ENCODE peak calls at places on chromosomes 16 and 17, in four cellular contexts. C is nucleus accumbens, L is anterior cingulate cortex, G is EL. J is an unnamed sample.
A peak's percentile ranks its signal among the peaks of the same experiment; 100 is the strongest.

GRCh38 chr17:46818319-46818928 is at the start of gene WNT3:
- DNase-seq in C (peak; percentile 20), L (no peak), G (peak; percentile 32), J (no peak)

GRCh38 chr16:83215417-83216001 is 588.7 kb downstream of the CDH13 start:
- DNase-seq in C (no peak), L (no peak), G (peak; percentile 37), J (peak; percentile 50)

GRCh38 chr16:2770057-2770780 is 6.9 kb downstream of the ELOB start:
- DNase-seq in C (no peak), L (no peak), G (no peak), J (no peak)

GRCh38 chr17:79830763-79831366 is 8.4 kb downstream of the CBX4 start:
- DNase-seq in C (no peak), L (no peak), G (no peak), J (no peak)

GRCh38 chr16:28090646-28091377 is 27.3 kb upstream of the GSG1L start:
- DNase-seq in C (no peak), L (no peak), G (peak; percentile 66), J (peak; percentile 58)

GRCh38 chr17:47946516-47946915 is 5.1 kb downstream of the PNPO start:
- DNase-seq in C (no peak), L (no peak), G (no peak), J (no peak)

GRCh38 chr16:27967169-27967568 is 96.3 kb downstream of the GSG1L start:
- DNase-seq in C (no peak), L (no peak), G (no peak), J (no peak)

GRCh38 chr16:81204794-81205680 is 33.5 kb upstream of the BCO1 start:
- DNase-seq in C (peak; percentile 18), L (no peak), G (peak; percentile 52), J (peak; percentile 86)

GRCh38 chr17:74697477-74697876 is 15.2 kb downstream of the CD300LF start:
- DNase-seq in C (no peak), L (no peak), G (no peak), J (no peak)

GRCh38 chr17:7410634-7411426 is 3.2 kb downstream of the NLGN2 start:
- DNase-seq in C (no peak), L (no peak), G (no peak), J (no peak)

GRCh38 chr16:89921699-89922476 is 1.3 kb upstream of the TUBB3 start:
- DNase-seq in C (no peak), L (no peak), G (peak; percentile 97), J (peak; percentile 96)

GRCh38 chr16:48955791-48956190 is 325.8 kb downstream of the CBLN1 start:
- DNase-seq in C (no peak), L (no peak), G (no peak), J (no peak)

GRCh38 chr16:23416816-23417215 is 36.2 kb downstream of the COG7 start:
- DNase-seq in C (no peak), L (no peak), G (no peak), J (no peak)

GRCh38 chr16:89160977-89161701 is 10.4 kb upstream of the CDH15 start:
- DNase-seq in C (no peak), L (no peak), G (no peak), J (no peak)

GRCh38 chr16:55189179-55189578 is 134.8 kb upstream of the IRX6 start:
- DNase-seq in C (no peak), L (no peak), G (no peak), J (no peak)

GRCh38 chr16:88508868-88509748 is 56.0 kb downstream of the ZFPM1 start:
- DNase-seq in C (no peak), L (no peak), G (no peak), J (no peak)

GRCh38 chr17:12406623-12407228 is 259.0 kb upstream of the MYOCD start:
- DNase-seq in C (no peak), L (no peak), G (no peak), J (peak; percentile 49)

GRCh38 chr17:49015924-49016774 is 19.0 kb downstream of the IGF2BP1 start:
- DNase-seq in C (no peak), L (no peak), G (no peak), J (peak; percentile 63)

GRCh38 chr17:65495255-65496060 is 66.0 kb downstream of the AXIN2 start:
- DNase-seq in C (no peak), L (no peak), G (no peak), J (no peak)

GRCh38 chr17:50308666-50309065 is 34.4 kb downstream of the TMEM92 start:
- DNase-seq in C (no peak), L (no peak), G (peak; percentile 28), J (peak; percentile 58)

GRCh38 chr17:58918072-58918471 is 162.4 kb downstream of the PPM1E start:
- DNase-seq in C (no peak), L (no peak), G (no peak), J (no peak)

GRCh38 chr17:40458001-40458791 is 14.9 kb downstream of the IGFBP4 start:
- DNase-seq in C (no peak), L (no peak), G (peak; percentile 94), J (peak; percentile 97)

GRCh38 chr16:15777533-15778203 is 79.2 kb downstream of the MYH11 start:
- DNase-seq in C (no peak), L (no peak), G (peak; percentile 40), J (peak; percentile 66)

GRCh38 chr17:73929860-73930430 is 273.5 kb upstream of the RPL38 start:
- DNase-seq in C (no peak), L (no peak), G (no peak), J (no peak)

GRCh38 chr17:35243459-35244204 is 760 bp downstream of the SLFN5 start:
- DNase-seq in C (no peak), L (no peak), G (peak; percentile 74), J (peak; percentile 77)

GRCh38 chr17:4934173-4934979 is 2.3 kb downstream of the GP1BA start:
- DNase-seq in C (no peak), L (no peak), G (peak; percentile 58), J (no peak)

GRCh38 chr16:70548936-70549335 is 25.3 kb downstream of the SF3B3 start:
- DNase-seq in C (no peak), L (no peak), G (no peak), J (no peak)

GRCh38 chr17:15882777-15883176 is 62.2 kb upstream of the ADORA2B start:
- DNase-seq in C (no peak), L (no peak), G (no peak), J (no peak)

GRCh38 chr16:2211923-2212347 is 1.3 kb upstream of the BRICD5 start:
- DNase-seq in C (no peak), L (no peak), G (no peak), J (no peak)

GRCh38 chr16:51648521-51648920 is 497.5 kb upstream of the SALL1 start:
- DNase-seq in C (no peak), L (no peak), G (no peak), J (peak; percentile 1)

J was measured in foreskin fibroblast.